ENCODE peak calls at places on chromosome 17, in seven cellular contexts. Z, U, K, F, E, Y and G are unnamed samples.

GRCh38 chr17:6755281-6755680 is 565 bp upstream of the XAF1 start:
- DNase-seq in K (no peak), E (no peak), Z (no peak), U (no peak), F (peak), Y (no peak), G (peak)

GRCh38 chr17:35291802-35292201 is 48.9 kb downstream of the SLFN5 start:
- DNase-seq in U (no peak), E (no peak), Y (peak), K (no peak), Z (no peak), F (no peak), G (peak)

GRCh38 chr17:3747805-3748204 is 24.1 kb downstream of the HASPIN start:
- DNase-seq in U (no peak), Y (no peak), Z (no peak), K (no peak), F (no peak), E (no peak), G (no peak)

GRCh38 chr17:72139213-72139612 is 18.4 kb downstream of the SOX9 start:
- DNase-seq in Y (no peak), U (no peak), K (no peak), Z (no peak), F (no peak), E (no peak), G (no peak)

GRCh38 chr17:57021226-57021940 is 43.5 kb downstream of the SCPEP1 start:
- DNase-seq in E (no peak), K (no peak), Z (no peak), Y (no peak), U (no peak), F (peak), G (no peak)

GRCh38 chr17:31511176-31511540 is 119.7 kb downstream of the RAB11FIP4 start:
- DNase-seq in Y (no peak), E (no peak), F (no peak), Z (no peak), K (no peak), U (no peak), G (no peak)

GRCh38 chr17:83100853-83101391 is 21.5 kb downstream of the METRNL start:
- DNase-seq in Z (no peak), E (no peak), U (no peak), Y (no peak), K (no peak), F (no peak), G (no peak)

GRCh38 chr17:40536731-40537171 is 28.5 kb downstream of the CCR7 start:
- DNase-seq in E (no peak), F (peak), U (no peak), Z (no peak), Y (no peak), K (peak), G (peak)

GRCh38 chr17:29593546-29594440 is 861 bp downstream of the ANKRD13B start:
- DNase-seq in K (peak), F (no peak), Z (peak), U (no peak), Y (no peak), E (no peak), G (no peak)

GRCh38 chr17:9768381-9768934 is 22.9 kb downstream of the DHRS7C start:
- DNase-seq in Z (peak), K (no peak), U (no peak), Y (peak), E (no peak), F (no peak), G (peak)

GRCh38 chr17:58643147-58643546 is 48.7 kb downstream of the TEX14 start:
- DNase-seq in Z (no peak), U (no peak), F (no peak), Y (peak), K (no peak), E (no peak), G (peak)

GRCh38 chr17:32976131-32976530 is 15.5 kb upstream of the SPACA3 start:
- DNase-seq in K (no peak), E (no peak), Z (no peak), U (no peak), F (no peak), Y (no peak), G (no peak)

GRCh38 chr17:73359987-73360410 is 48.2 kb upstream of the CDC42EP4 start:
- DNase-seq in K (no peak), Z (no peak), Y (no peak), E (no peak), F (no peak), U (no peak), G (no peak)

GRCh38 chr17:82754297-82755208 is 2.7 kb downstream of the TBCD start:
- DNase-seq in K (no peak), Z (peak), E (no peak), Y (no peak), F (no peak), U (no peak), G (no peak)

GRCh38 chr17:32102697-32103096 is 39.6 kb upstream of the RHOT1 start:
- DNase-seq in Z (no peak), Y (peak), F (no peak), U (no peak), K (no peak), E (no peak), G (no peak)

GRCh38 chr17:66959641-66960375 is 4.7 kb upstream of the CACNG4 start:
- DNase-seq in U (no peak), K (no peak), F (no peak), E (no peak), Y (no peak), Z (no peak), G (no peak)

GRCh38 chr17:7095642-7096041 is 15.6 kb upstream of the CLEC10A start:
- DNase-seq in Y (no peak), K (no peak), Z (no peak), U (no peak), F (no peak), E (no peak), G (no peak)

GRCh38 chr17:69390735-69391501 is 23.6 kb upstream of the MAP2K6 start:
- DNase-seq in E (no peak), K (no peak), F (no peak), U (no peak), Y (no peak), Z (no peak), G (no peak)

GRCh38 chr17:7803981-7804380 is 30.0 kb upstream of the KDM6B start:
- DNase-seq in K (no peak), Y (no peak), U (no peak), E (no peak), Z (no peak), F (no peak), G (no peak)

GRCh38 chr17:41678907-41679739 is 9.6 kb upstream of the EIF1 start:
- DNase-seq in E (no peak), Y (peak), K (peak), U (peak), Z (peak), F (no peak), G (peak)

GRCh38 chr17:28684963-28685362 is 23.0 kb downstream of the SUPT6H start:
- DNase-seq in Y (no peak), U (no peak), F (no peak), E (no peak), K (no peak), Z (no peak), G (peak)

GRCh38 chr17:27888945-27889344 is 4.2 kb downstream of the LYRM9 start:
- DNase-seq in U (no peak), Z (no peak), K (no peak), E (no peak), F (no peak), Y (no peak), G (no peak)

GRCh38 chr17:28725660-28726395 is at the start of gene TLCD1:
- DNase-seq in E (peak), F (peak), Z (peak), K (peak), Y (peak), U (peak), G (peak)

GRCh38 chr17:55157165-55157564 is 107.6 kb upstream of the HLF start:
- DNase-seq in E (no peak), F (no peak), K (no peak), Z (no peak), Y (peak), U (no peak), G (peak)